ENCODE peak calls at places on chromosomes 11 and 22, in seven cellular contexts. K is NCI-H524; C is Right ventricle myocardium superior; A is M059J; T is caudate nucleus; M is activated CD4-positive, alpha-beta T cell treated with anti-CD3 and anti-CD28 coated beads, Interleukin-2, amount 50 U/mL, for 48 hours; D is stimulated activated CD8-positive, alpha-beta memory T cell treated with anti-CD3 and anti-CD28 coated beads, Interleukin-15, amount 100 ng/mL, for 24 hours. R is an unnamed sample.

GRCh38 chr11:117823294-117823940 is 1.1 kb downstream of the FXYD2 start:
- DNase-seq in K (no peak), C (no peak), A (no peak), T (no peak), M (no peak), D (no peak), R (no peak)

GRCh38 chr11:126718319-126718718 is 282.3 kb downstream of the KIRREL3 start:
- DNase-seq in K (no peak), C (no peak), A (peak; percentile 62), T (no peak), M (no peak), D (no peak), R (no peak)

GRCh38 chr11:73308963-73309960 is 1.2 kb downstream of the ARHGEF17 start:
- DNase-seq in K (no peak), C (peak; percentile 95), A (peak; percentile 95), T (no peak), M (no peak), D (no peak), R (peak; percentile 96)

GRCh38 chr11:86749861-86750401 is 50.4 kb upstream of the PRSS23 start:
- DNase-seq in K (no peak), C (no peak), A (no peak), T (no peak), M (no peak), D (no peak), R (no peak)

GRCh38 chr11:86741489-86742435 is 58.6 kb upstream of the PRSS23 start:
- DNase-seq in K (no peak), C (no peak), A (peak; percentile 93), T (no peak), M (no peak), D (no peak), R (peak; percentile 95)

GRCh38 chr22:46044718-46045458 is 67.9 kb upstream of the WNT7B start:
- DNase-seq in K (no peak), C (peak; percentile 75), A (peak; percentile 36), T (no peak), M (no peak), D (no peak), R (peak; percentile 21)

GRCh38 chr11:88651556-88651955 is 314.0 kb upstream of the CTSC start:
- DNase-seq in K (no peak), C (no peak), A (no peak), T (no peak), M (no peak), D (no peak), R (no peak)

GRCh38 chr11:109275931-109276330 is 146.1 kb upstream of the C11orf87 start:
- DNase-seq in K (no peak), C (no peak), A (no peak), T (no peak), M (no peak), D (no peak), R (no peak)

R was measured in fibroblast of lung.